ENCODE peak calls at places on chromosomes 1 and 21, in four cellular contexts. S, R, P and N are unnamed samples.

GRCh38 chr21:44423941-44424607 is 31.2 kb upstream of the LRRC3 start:
- DNase-seq in S (no peak), R (no peak), P (no peak), N (no peak)

GRCh38 chr1:159076753-159077656 is at the start of gene AIM2:
- DNase-seq in S (no peak), R (peak; percentile 45), P (peak; percentile 82), N (no peak)

GRCh38 chr1:98468111-98468717 is 193.3 kb upstream of the SNX7 start:
- DNase-seq in S (peak; percentile 83), R (peak; percentile 55), P (peak; percentile 78), N (peak; percentile 42)

GRCh38 chr1:22702671-22703070 is 8.0 kb upstream of the EPHB2 start:
- DNase-seq in S (no peak), R (no peak), P (peak; percentile 29), N (no peak)

GRCh38 chr1:58755468-58755872 is 28.4 kb downstream of the JUN start:
- DNase-seq in S (peak; percentile 99), R (peak; percentile 100), P (peak; percentile 100), N (peak; percentile 83)

GRCh38 chr1:180252638-180253536 is 22.8 kb downstream of the LHX4 start:
- DNase-seq in S (peak; percentile 59), R (no peak), P (peak; percentile 79), N (peak; percentile 58)

GRCh38 chr1:233393084-233393840 is 65.7 kb downstream of the MAP3K21 start:
- DNase-seq in S (no peak), R (no peak), P (no peak), N (no peak)

GRCh38 chr1:227357229-227358078 is 39.2 kb upstream of the CDC42BPA start:
- DNase-seq in S (peak; percentile 84), R (peak; percentile 87), P (peak; percentile 93), N (peak; percentile 39)

GRCh38 chr1:230084408-230085177 is 17.6 kb downstream of the GALNT2 start:
- DNase-seq in S (peak; percentile 98), R (peak; percentile 95), P (peak; percentile 98), N (peak; percentile 93)

GRCh38 chr1:93770640-93771039 is 89.0 kb upstream of the BCAR3 start:
- DNase-seq in S (no peak), R (no peak), P (peak; percentile 33), N (no peak)

GRCh38 chr1:164780863-164781262 is 221.9 kb downstream of the PBX1 start:
- DNase-seq in S (peak; percentile 78), R (peak; percentile 97), P (peak; percentile 95), N (no peak)

GRCh38 chr1:221795400-221795799 is 53.5 kb upstream of the DUSP10 start:
- DNase-seq in S (no peak), R (no peak), P (no peak), N (no peak)

GRCh38 chr1:218874313-218874712 is 299.4 kb upstream of the LYPLAL1 start:
- DNase-seq in S (peak; percentile 88), R (peak; percentile 29), P (peak; percentile 87), N (no peak)

GRCh38 chr1:116754203-116754977 is at the start of gene CD2:
- DNase-seq in S (no peak), R (no peak), P (no peak), N (no peak)

GRCh38 chr1:42940851-42941639 is 17.6 kb downstream of the SLC2A1 start:
- DNase-seq in S (peak; percentile 97), R (peak; percentile 94), P (peak; percentile 99), N (no peak)

GRCh38 chr1:90386899-90387334 is 330.2 kb downstream of the BARHL2 start:
- DNase-seq in S (peak; percentile 41), R (no peak), P (peak; percentile 79), N (peak; percentile 30)

GRCh38 chr1:218971166-218971565 is 202.5 kb upstream of the LYPLAL1 start:
- DNase-seq in S (peak; percentile 10), R (peak; percentile 11), P (no peak), N (no peak)

GRCh38 chr1:177632923-177633322 is 336.9 kb downstream of the SEC16B start:
- DNase-seq in S (no peak), R (no peak), P (no peak), N (no peak)

GRCh38 chr1:54996869-54997710 is 1.6 kb upstream of the BSND start:
- DNase-seq in S (peak; percentile 16), R (no peak), P (peak; percentile 36), N (no peak)

GRCh38 chr1:231279081-231279480 is 38.1 kb downstream of the GNPAT start:
- DNase-seq in S (peak; percentile 62), R (peak; percentile 11), P (peak; percentile 22), N (no peak)

GRCh38 chr1:237133921-237134320 is 91.9 kb downstream of the RYR2 start:
- DNase-seq in S (no peak), R (no peak), P (no peak), N (no peak)

GRCh38 chr1:53860967-53861411 is 22.9 kb upstream of the NDC1 start:
- DNase-seq in S (peak; percentile 54), R (peak; percentile 27), P (peak; percentile 73), N (no peak)

GRCh38 chr1:181087400-181087901 is 1.0 kb upstream of the IER5 start:
- DNase-seq in S (no peak), R (no peak), P (peak; percentile 67), N (no peak)

GRCh38 chr1:107990606-107991005 is 25.6 kb upstream of the VAV3 start:
- DNase-seq in S (no peak), R (peak; percentile 20), P (no peak), N (no peak)

GRCh38 chr21:37157938-37158337 is 84.9 kb downstream of the TTC3 start:
- DNase-seq in S (no peak), R (no peak), P (no peak), N (no peak)

GRCh38 chr1:200139661-200140250 is 112.2 kb downstream of the NR5A2 start:
- DNase-seq in S (peak; percentile 68), R (peak; percentile 28), P (peak; percentile 75), N (peak; percentile 50)

GRCh38 chr1:172997941-172998361 is 52.8 kb downstream of the TNFSF18 start:
- DNase-seq in S (no peak), R (no peak), P (peak; percentile 65), N (no peak)

GRCh38 chr1:162317659-162318058 is 59.0 kb downstream of the SPATA46 start:
- DNase-seq in S (no peak), R (no peak), P (no peak), N (no peak)

GRCh38 chr1:163834778-163835177 is 513.0 kb downstream of the NUF2 start:
- DNase-seq in S (no peak), R (peak; percentile 29), P (no peak), N (no peak)

GRCh38 chr1:235050911-235051360 is 77.7 kb downstream of the TOMM20 start:
- DNase-seq in S (peak; percentile 56), R (peak; percentile 60), P (peak; percentile 34), N (no peak)

GRCh38 chr1:155307247-155307740 is 1.4 kb upstream of the FDPS start:
- DNase-seq in S (peak; percentile 20), R (no peak), P (peak; percentile 79), N (no peak)

GRCh38 chr1:206885341-206886060 is 11.7 kb upstream of the IL24 start:
- DNase-seq in S (no peak), R (no peak), P (no peak), N (no peak)

GRCh38 chr1:19466112-19466561 is 19.2 kb downstream of the CAPZB start:
- DNase-seq in S (no peak), R (no peak), P (no peak), N (no peak)

GRCh38 chr1:172874950-172875349 is 175.8 kb downstream of the TNFSF18 start:
- DNase-seq in S (no peak), R (no peak), P (peak; percentile 60), N (no peak)

GRCh38 chr1:209870151-209870831 is 42.5 kb downstream of the UTP25 start:
- DNase-seq in S (no peak), R (peak; percentile 68), P (peak; percentile 16), N (no peak)

GRCh38 chr1:87024936-87025537 is 110.6 kb downstream of the HS2ST1 start:
- DNase-seq in S (peak; percentile 18), R (peak; percentile 9), P (peak; percentile 58), N (peak; percentile 47)

GRCh38 chr1:206554833-206555472 is 47.6 kb downstream of the RASSF5 start:
- DNase-seq in S (no peak), R (no peak), P (no peak), N (no peak)

GRCh38 chr1:30888391-30888790 is 20.2 kb downstream of the SDC3 start:
- DNase-seq in S (peak; percentile 81), R (peak; percentile 85), P (no peak), N (no peak)